ENCODE peak calls at places on chromosomes 16 and 17, in four cellular contexts. M is K562, B is H1, C is Panc1. N is an unnamed sample.

GRCh38 chr16:17076121-17076757 is 394.5 kb downstream of the XYLT1 start:
- DNase-seq in B (no peak), C (no peak), M (no peak), N (no peak)

GRCh38 chr17:49217651-49218413 is 7.3 kb downstream of the ABI3 start:
- DNase-seq in M (no peak), B (no peak), C (no peak), N (peak; percentile 93)

GRCh38 chr16:50120732-50121131 is 32.4 kb upstream of the TENT4B start:
- DNase-seq in C (no peak), B (no peak), M (no peak), N (no peak)

GRCh38 chr17:20300399-20301037 is 166.8 kb downstream of the LGALS9B start:
- DNase-seq in C (no peak), M (no peak), B (no peak), N (no peak)

GRCh38 chr17:17146791-17147406 is 59.2 kb downstream of the PLD6 start:
- DNase-seq in B (no peak), C (no peak), M (peak; percentile 10), N (no peak)

GRCh38 chr17:4554441-4554996 is 665 bp downstream of the MYBBP1A start:
- DNase-seq in M (no peak), B (no peak), C (no peak), N (no peak)

GRCh38 chr16:1010815-1011214 is 29.2 kb downstream of the SOX8 start:
- DNase-seq in C (no peak), M (no peak), B (no peak), N (no peak)

GRCh38 chr17:15944720-15945492 is at the start of gene ADORA2B:
- DNase-seq in C (no peak), B (no peak), M (peak; percentile 74), N (no peak)

GRCh38 chr17:31318298-31319190 is 2.9 kb downstream of the EVI2A start:
- DNase-seq in M (peak; percentile 33), B (no peak), C (no peak), N (peak; percentile 63)

GRCh38 chr16:69423189-69423588 is 1.2 kb upstream of the CYB5B start:
- DNase-seq in B (no peak), C (no peak), M (no peak), N (no peak)

GRCh38 chr17:75352079-75352569 is 53.4 kb downstream of the GRB2 start:
- DNase-seq in B (no peak), M (peak; percentile 74), C (no peak), N (no peak)

GRCh38 chr17:28745777-28746473 is 2.1 kb downstream of the TRAF4 start:
- DNase-seq in C (no peak), M (no peak), B (no peak), N (no peak)

GRCh38 chr16:24652803-24653202 is 76.6 kb upstream of the TNRC6A start:
- DNase-seq in B (no peak), C (no peak), M (no peak), N (no peak)

GRCh38 chr17:82397449-82398335 is 20.5 kb upstream of the HEXD start:
- DNase-seq in M (no peak), B (no peak), C (no peak), N (no peak)

GRCh38 chr16:68640972-68641371 is 4.1 kb upstream of the CDH3 start:
- DNase-seq in B (no peak), M (no peak), C (no peak), N (no peak)

GRCh38 chr16:57485091-57485915 is 990 bp downstream of the DOK4 start:
- DNase-seq in M (no peak), B (no peak), C (no peak), N (no peak)
- TF ChIP-seq SIN3A in M (no peak), B (no peak), C (no peak), N (no peak)

DNA sequence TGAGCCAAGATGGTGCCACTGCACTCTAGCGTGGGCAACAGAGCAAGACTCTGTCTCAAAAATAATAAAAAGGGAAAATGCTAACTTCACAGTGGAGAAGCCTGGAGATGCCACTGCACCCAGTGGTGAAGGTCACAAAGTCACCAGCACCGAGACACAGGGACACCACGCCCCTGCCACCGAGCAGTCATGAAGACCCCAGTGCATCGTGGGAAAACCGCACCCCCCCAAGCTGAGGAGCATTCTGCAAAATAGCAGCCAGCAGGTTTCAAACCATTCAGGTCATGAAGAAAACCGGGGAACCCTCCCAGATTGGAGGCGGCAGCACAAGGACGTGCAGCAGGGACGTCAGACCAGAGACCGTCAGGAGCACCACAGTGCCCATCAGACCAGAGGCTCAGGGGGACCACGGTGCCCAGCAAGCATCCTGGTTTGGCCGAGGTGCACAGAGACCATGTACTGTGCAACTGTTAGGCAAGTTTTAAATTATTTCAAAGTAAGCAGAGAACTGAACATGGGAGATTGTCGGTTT is 13.7 kb downstream of the CHMP1A start:
- DNase-seq in B (no peak), C (no peak), M (peak; percentile 41), N (no peak)
- TF ChIP-seq SIN3A in B (no peak), C (no peak), M (no peak), N (no peak)

DNA sequence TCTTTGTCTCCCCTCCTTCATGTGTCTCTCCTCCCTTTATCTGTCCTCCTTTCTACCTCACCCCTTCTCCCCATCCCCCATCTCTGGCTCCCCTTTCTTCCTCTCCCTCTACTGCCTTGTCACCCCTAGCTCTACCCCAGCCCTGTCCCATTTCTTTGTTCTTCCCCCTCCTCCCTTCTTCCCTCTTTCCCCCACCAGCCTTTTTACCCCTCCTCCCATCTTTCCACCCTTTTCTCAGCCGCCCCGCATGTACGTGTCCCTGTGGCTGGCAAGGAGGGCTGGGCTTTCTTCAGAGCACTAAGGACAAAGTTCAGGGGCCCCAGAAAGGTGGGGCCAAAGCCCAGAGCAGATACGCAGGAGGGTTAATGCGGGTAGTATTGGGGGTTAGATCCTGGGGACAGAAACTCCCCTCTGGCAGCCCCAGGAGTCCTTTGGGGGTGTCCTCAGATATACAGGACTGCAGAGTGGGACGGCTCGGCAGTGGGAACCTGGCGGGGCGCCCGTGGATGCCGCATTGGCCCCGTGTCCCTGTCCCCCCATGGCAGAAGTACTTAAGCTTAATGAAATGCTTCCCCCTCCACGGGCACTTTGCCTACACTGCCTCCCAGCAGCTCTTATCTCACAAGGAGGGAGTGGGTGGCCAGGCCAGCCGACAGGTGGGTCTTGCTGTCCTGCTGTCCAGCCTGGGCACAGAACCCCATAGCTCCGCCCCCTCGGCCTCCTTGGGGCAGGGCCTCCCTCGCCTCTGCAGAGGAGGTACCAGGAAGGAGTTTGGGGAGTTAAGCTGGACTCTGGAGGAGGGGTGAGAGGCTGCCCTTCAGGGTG is 8.3 kb downstream of the THRA start:
- DNase-seq in B (no peak), M (peak; percentile 68), C (no peak), N (no peak)
- TF ChIP-seq SIN3A in B (no peak), M (no peak), C (no peak), N (no peak)

DNA sequence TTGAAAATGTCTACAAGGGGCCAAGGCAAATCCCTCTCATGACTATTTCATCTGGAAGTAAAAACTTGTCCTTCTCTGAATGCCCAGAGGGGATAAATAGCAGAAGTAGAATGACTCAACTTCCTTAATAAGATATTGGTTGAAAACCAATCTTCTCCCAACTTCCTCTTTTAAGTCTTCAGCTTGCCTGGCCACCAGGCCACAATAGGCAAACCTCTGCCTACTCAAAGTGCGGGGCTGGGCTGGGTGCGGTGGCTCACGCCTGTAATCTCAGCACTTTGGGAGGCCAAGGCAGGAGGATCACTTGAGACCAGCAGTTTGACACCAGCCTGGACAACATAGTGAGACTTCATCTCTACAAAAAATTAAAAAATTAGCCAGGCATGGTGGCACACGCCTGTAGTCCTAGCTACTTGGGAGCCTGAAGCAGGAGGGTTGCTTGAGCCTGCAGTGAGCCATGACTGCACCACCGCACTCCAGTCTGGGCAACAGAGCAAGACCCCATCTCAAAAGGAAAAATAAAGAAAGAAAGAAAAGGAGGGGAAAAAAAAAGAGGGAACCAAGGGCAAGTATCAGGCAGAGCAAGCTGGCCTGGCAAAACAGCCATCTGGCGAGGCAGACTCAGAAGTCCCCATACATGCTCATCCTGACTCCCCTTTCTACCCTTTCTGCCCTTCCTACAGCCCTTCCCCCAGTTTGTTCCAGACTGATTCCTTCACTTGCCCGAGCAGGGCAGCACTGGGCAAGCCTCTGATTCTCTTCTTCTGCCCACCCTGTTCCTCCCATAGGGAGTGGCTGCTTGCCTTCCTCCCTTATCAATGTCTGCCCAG is 20.6 kb downstream of the MAP3K14 start:
- DNase-seq in M (no peak), C (no peak), B (no peak), N (no peak)
- TF ChIP-seq SIN3A in M (no peak), C (no peak), B (no peak), N (no peak)

GRCh38 chr17:37191219-37191618 is 184.6 kb upstream of the C17orf78 start:
- DNase-seq in B (no peak), C (no peak), M (no peak), N (no peak)
- TF ChIP-seq SIN3A in B (no peak), C (no peak), M (no peak), N (no peak)

GRCh38 chr17:77726549-77726957 is 231.9 kb upstream of the TNRC6C start:
- DNase-seq in C (no peak), B (no peak), M (no peak), N (no peak)
- TF ChIP-seq SIN3A in C (no peak), B (no peak), M (no peak), N (no peak)

GRCh38 chr16:88640039-88640495 is 1.7 kb downstream of the IL17C start:
- DNase-seq in B (no peak), M (no peak), C (no peak), N (no peak)

GRCh38 chr16:88636488-88637265 is 1.7 kb upstream of the IL17C start:
- DNase-seq in B (no peak), C (no peak), M (no peak), N (no peak)

GRCh38 chr16:88637797-88638196 is 575 bp upstream of the IL17C start:
- DNase-seq in B (no peak), M (no peak), C (no peak), N (no peak)

GRCh38 chr16:88639231-88640038 is 1.1 kb downstream of the IL17C start:
- DNase-seq in C (no peak), B (no peak), M (no peak), N (no peak)

GRCh38 chr16:88638323-88639230 is at the start of gene IL17C:
- DNase-seq in M (no peak), C (no peak), B (no peak), N (no peak)
- TF ChIP-seq SIN3A in M (no peak), C (no peak), B (no peak), N (no peak)

GRCh38 chr17:58667934-58668597 is 23.8 kb downstream of the TEX14 start:
- DNase-seq in M (no peak), C (no peak), B (no peak), N (no peak)
- TF ChIP-seq SIN3A in M (no peak), C (no peak), B (no peak), N (no peak)

DNA sequence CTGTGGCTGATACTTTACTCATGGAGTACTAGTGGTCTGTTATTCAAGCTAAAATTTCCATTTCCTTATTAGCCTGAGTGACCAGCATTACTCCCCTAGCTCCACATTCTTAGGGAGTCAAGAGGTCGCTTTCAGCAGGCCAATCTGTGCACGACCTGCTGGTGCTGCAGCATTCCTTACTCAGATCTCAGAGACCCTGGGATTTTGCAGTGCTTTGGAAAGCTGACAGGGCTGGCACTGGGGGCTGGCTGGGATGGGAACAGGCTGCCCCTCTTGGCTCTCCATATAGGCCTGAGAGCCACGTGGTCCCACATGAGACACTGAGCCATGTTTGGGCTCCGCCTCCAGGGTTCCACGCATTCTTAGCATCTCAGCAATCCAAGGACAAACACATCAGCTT is 254.7 kb upstream of the CACNG5 start:
- DNase-seq in M (no peak), C (no peak), B (no peak), N (no peak)
- TF ChIP-seq SIN3A in M (no peak), C (no peak), B (no peak), N (no peak)